ENCODE peak calls at places on chromosome 12, in six cellular contexts. K is endothelial cell of umbilical vein, O is K562, Z is A549, M is HepG2, V is GM12878. C is an unnamed sample.

GRCh38 chr12:90979936-90980335 is 24.8 kb downstream of the EPYC start:
- DNase-seq in Z (no peak), O (no peak), K (no peak), V (no peak), M (no peak), C (no peak)

GRCh38 chr12:12835378-12836145 is 22.4 kb downstream of the DDX47 start:
- DNase-seq in V (no peak), Z (peak), K (no peak), M (no peak), O (no peak), C (no peak)

GRCh38 chr12:16062611-16063010 is 151.5 kb downstream of the DERA start:
- DNase-seq in V (no peak), O (no peak), K (no peak), M (no peak), Z (no peak), C (peak)

GRCh38 chr12:124904306-124905098 is 9.9 kb downstream of the UBC start:
- DNase-seq in M (peak), K (peak), Z (peak), O (peak), V (no peak), C (peak)

GRCh38 chr12:130832561-130833209 is 6.4 kb downstream of the STX2 start:
- DNase-seq in Z (peak), V (no peak), K (no peak), O (peak), M (no peak), C (peak)

GRCh38 chr12:130633771-130634170 is 82.3 kb downstream of the RIMBP2 start:
- DNase-seq in K (no peak), V (no peak), Z (no peak), O (no peak), M (no peak), C (no peak)

GRCh38 chr12:87813476-87814234 is 215.5 kb downstream of the C12orf50 start:
- DNase-seq in Z (peak), M (no peak), O (no peak), K (no peak), V (no peak), C (no peak)

GRCh38 chr12:46219892-46220655 is 48.8 kb downstream of the SLC38A1 start:
- DNase-seq in O (peak), M (peak), K (peak), V (no peak), Z (peak), C (peak)

GRCh38 chr12:70365648-70366518 is at the start of gene KCNMB4:
- DNase-seq in Z (peak), O (peak), M (peak), V (peak), K (peak), C (peak)

GRCh38 chr12:53287741-53288216 is 7.6 kb upstream of the PFDN5 start:
- DNase-seq in V (peak), K (peak), M (peak), O (peak), Z (peak), C (peak)

GRCh38 chr12:9687228-9687627 is 17.7 kb downstream of the CLEC2D start:
- DNase-seq in M (no peak), V (no peak), Z (peak), O (peak), K (no peak), C (no peak)

GRCh38 chr12:51392556-51393237 is 1.5 kb upstream of the GALNT6 start:
- DNase-seq in Z (no peak), V (no peak), O (peak), M (no peak), K (peak), C (no peak)

GRCh38 chr12:101243616-101244015 is 33.6 kb upstream of the SLC5A8 start:
- DNase-seq in V (no peak), K (no peak), O (no peak), Z (no peak), M (no peak), C (no peak)

GRCh38 chr12:49548822-49549648 is 10.2 kb downstream of the KCNH3 start:
- DNase-seq in Z (no peak), O (peak), M (no peak), K (peak), V (no peak), C (no peak)

GRCh38 chr12:21527451-21528180 is 1.5 kb downstream of the SPX start:
- DNase-seq in V (peak), K (peak), Z (peak), O (no peak), M (no peak), C (peak)

GRCh38 chr12:51471465-51471864 is 46.8 kb downstream of the SLC4A8 start:
- DNase-seq in M (no peak), O (no peak), Z (no peak), K (peak), V (no peak), C (no peak)

GRCh38 chr12:126156806-126157574 is 1091.8 kb downstream of the AACS start:
- DNase-seq in V (no peak), M (no peak), O (no peak), K (no peak), Z (no peak), C (no peak)

GRCh38 chr12:15225136-15225535 is 3.9 kb upstream of the RERG start:
- DNase-seq in K (no peak), Z (no peak), V (no peak), M (no peak), O (no peak), C (no peak)

GRCh38 chr12:2376855-2377657 is 324.3 kb downstream of the CACNA1C start:
- DNase-seq in M (no peak), K (no peak), V (no peak), O (no peak), Z (no peak), C (no peak)

GRCh38 chr12:24600996-24601395 is 347.9 kb downstream of the BCAT1 start:
- DNase-seq in Z (no peak), O (no peak), K (peak), V (no peak), M (no peak), C (no peak)

GRCh38 chr12:43029971-43030370 is 440.4 kb upstream of the PRICKLE1 start:
- DNase-seq in M (no peak), O (no peak), K (peak), V (no peak), Z (no peak), C (no peak)

GRCh38 chr12:27870939-27871338 is 90.9 kb upstream of the MANSC4 start:
- DNase-seq in M (no peak), V (no peak), Z (no peak), O (no peak), K (no peak), C (no peak)

GRCh38 chr12:57142727-57143126 is 4.7 kb downstream of the LRP1-AS start:
- DNase-seq in M (no peak), K (no peak), V (no peak), Z (no peak), O (no peak), C (no peak)

GRCh38 chr12:39541471-39541870 is 78.1 kb downstream of the ABCD2 start:
- DNase-seq in Z (no peak), V (no peak), K (no peak), O (no peak), M (no peak), C (no peak)

GRCh38 chr12:116864371-116865160 is 16.7 kb downstream of the HRK start:
- DNase-seq in M (peak), O (no peak), Z (peak), K (no peak), V (no peak), C (no peak)

GRCh38 chr12:114355389-114356088 is 50.4 kb downstream of the TBX5 start:
- DNase-seq in V (no peak), Z (peak), K (no peak), O (no peak), M (peak), C (peak)

GRCh38 chr12:49568442-49568776 is 467 bp upstream of the MCRS1 start:
- DNase-seq in V (no peak), O (no peak), K (no peak), M (no peak), Z (no peak), C (no peak)

GRCh38 chr12:44846826-44847225 is 29.3 kb downstream of the NELL2 start:
- DNase-seq in K (no peak), Z (no peak), M (no peak), V (no peak), O (no peak), C (no peak)

GRCh38 chr12:89663577-89664357 is 44.9 kb downstream of the ATP2B1 start:
- DNase-seq in O (peak), V (peak), Z (no peak), M (no peak), K (peak), C (peak)

GRCh38 chr12:46124848-46125619 is 134.7 kb upstream of the SCAF11 start:
- DNase-seq in M (peak), K (peak), O (peak), V (no peak), Z (peak), C (peak)

GRCh38 chr12:64714551-64714968 is 44.6 kb downstream of the GNS start:
- DNase-seq in O (no peak), M (no peak), Z (no peak), K (no peak), V (peak), C (peak)

GRCh38 chr12:109736552-109737108 is 23.0 kb downstream of the FAM222A start:
- DNase-seq in V (no peak), K (peak), Z (peak), O (peak), M (peak), C (peak)

GRCh38 chr12:94111290-94111689 is 37.1 kb upstream of the PLXNC1 start:
- DNase-seq in O (no peak), V (no peak), M (no peak), K (no peak), Z (no peak), C (no peak)

GRCh38 chr12:32253154-32253795 is 146.1 kb upstream of the FGD4 start:
- DNase-seq in K (no peak), O (no peak), Z (no peak), V (no peak), M (no peak), C (no peak)

GRCh38 chr12:55068416-55069010 is 48.7 kb downstream of the NEUROD4 start:
- DNase-seq in Z (peak), M (peak), K (peak), V (no peak), O (peak), C (peak)

GRCh38 chr12:9404469-9405260 is 196.5 kb upstream of the PZP start:
- DNase-seq in Z (no peak), O (no peak), K (no peak), M (no peak), V (no peak), C (no peak)

GRCh38 chr12:47818701-47819543 is 781 bp downstream of the HDAC7 start:
- DNase-seq in M (peak), K (peak), Z (peak), V (no peak), O (peak), C (peak)

GRCh38 chr12:111443086-111443485 is 37.4 kb downstream of the SH2B3 start:
- DNase-seq in Z (no peak), O (no peak), M (no peak), V (no peak), K (no peak), C (no peak)

GRCh38 chr12:127362121-127362520 is 904.8 kb upstream of the TMEM132C start:
- DNase-seq in K (no peak), V (no peak), M (no peak), O (no peak), Z (no peak), C (no peak)

GRCh38 chr12:95940514-95940913 is 1.9 kb downstream of the CCDC38 start:
- DNase-seq in K (no peak), M (peak), Z (no peak), V (no peak), O (no peak), C (no peak)

GRCh38 chr12:95942106-95942531 is 295 bp downstream of the CCDC38 start:
- DNase-seq in O (no peak), Z (no peak), K (no peak), V (no peak), M (peak), C (peak)

GRCh38 chr12:95942532-95943230 is at the start of gene CCDC38:
- DNase-seq in Z (peak), V (peak), K (no peak), M (peak), O (peak), C (peak)

GRCh38 chr12:95943231-95943842 is at the start of gene AMDHD1:
- DNase-seq in M (peak), O (no peak), V (no peak), Z (peak), K (peak), C (peak)

GRCh38 chr12:95944108-95944704 is 1.1 kb downstream of the AMDHD1 start:
- DNase-seq in K (no peak), O (no peak), V (no peak), Z (no peak), M (no peak), C (peak)
- TF ChIP-seq MYC in K (no peak), O (no peak), V (no peak), Z (no peak), M (no peak), C (no peak)

GRCh38 chr12:82896979-82897378 is 210.3 kb downstream of the TMTC2 start:
- DNase-seq in Z (peak), V (no peak), O (no peak), M (no peak), K (peak), C (peak)
- TF ChIP-seq CTCF in Z (peak), V (no peak), O (no peak), M (no peak), K (no peak), C (no peak)

DNA sequence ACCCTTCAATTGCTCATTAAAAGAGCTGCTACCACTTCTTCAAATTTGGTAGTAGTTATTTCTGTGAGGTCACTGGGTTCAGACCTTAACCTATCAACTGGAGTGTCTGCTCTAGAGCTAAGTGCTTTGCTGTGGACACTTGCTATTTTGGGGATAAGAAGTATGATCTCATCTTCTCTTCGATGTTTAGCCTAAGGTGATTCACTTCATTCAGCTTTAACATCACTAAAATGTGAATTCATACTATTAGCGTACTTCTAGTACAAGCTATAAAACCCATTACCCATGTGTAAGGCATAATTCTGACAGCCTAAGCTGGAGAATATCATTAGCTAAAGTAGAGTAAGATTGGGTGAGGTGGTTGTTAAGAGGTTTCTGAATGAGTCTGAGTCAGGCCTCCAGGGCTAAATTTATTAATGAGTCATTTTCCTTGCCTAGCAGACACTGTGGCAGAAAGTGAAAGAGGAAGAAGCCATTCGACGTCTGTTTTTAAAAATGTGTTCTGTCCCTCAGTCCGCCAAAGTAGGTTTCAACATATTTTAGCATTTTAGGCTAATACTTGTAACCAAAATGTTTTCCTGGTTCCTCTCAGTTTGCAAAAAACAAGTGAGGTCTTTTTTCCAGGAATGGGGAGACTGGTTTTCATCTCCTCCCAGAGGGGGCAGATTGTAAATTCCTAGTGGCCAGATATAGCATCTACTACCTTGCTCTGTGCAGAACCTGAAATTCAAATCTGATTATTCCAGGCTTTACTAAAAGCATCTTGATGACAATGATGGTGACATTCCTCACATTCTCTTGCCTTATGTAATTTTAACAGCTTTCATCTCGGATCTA is 103.6 kb downstream of the SSPN start:
- DNase-seq in K (peak), O (peak), M (no peak), Z (peak), V (peak), C (peak)
- H3K4me3 ChIP-seq in K (peak), O (no peak), M (no peak), Z (peak), V (peak), C (peak)

GRCh38 chr12:62724947-62725447 is 210.0 kb downstream of the PPM1H start:
- DNase-seq in Z (peak), K (peak), M (peak), O (peak), V (no peak), C (peak)

GRCh38 chr12:62725781-62726180 is 209.2 kb downstream of the PPM1H start:
- DNase-seq in V (no peak), O (no peak), M (no peak), K (no peak), Z (no peak), C (no peak)

GRCh38 chr12:62722971-62723680 is 211.8 kb downstream of the PPM1H start:
- DNase-seq in Z (no peak), V (no peak), K (no peak), O (no peak), M (no peak), C (no peak)

GRCh38 chr12:62724285-62724684 is 210.7 kb downstream of the PPM1H start:
- DNase-seq in V (no peak), M (no peak), O (no peak), Z (no peak), K (no peak), C (no peak)

DNA sequence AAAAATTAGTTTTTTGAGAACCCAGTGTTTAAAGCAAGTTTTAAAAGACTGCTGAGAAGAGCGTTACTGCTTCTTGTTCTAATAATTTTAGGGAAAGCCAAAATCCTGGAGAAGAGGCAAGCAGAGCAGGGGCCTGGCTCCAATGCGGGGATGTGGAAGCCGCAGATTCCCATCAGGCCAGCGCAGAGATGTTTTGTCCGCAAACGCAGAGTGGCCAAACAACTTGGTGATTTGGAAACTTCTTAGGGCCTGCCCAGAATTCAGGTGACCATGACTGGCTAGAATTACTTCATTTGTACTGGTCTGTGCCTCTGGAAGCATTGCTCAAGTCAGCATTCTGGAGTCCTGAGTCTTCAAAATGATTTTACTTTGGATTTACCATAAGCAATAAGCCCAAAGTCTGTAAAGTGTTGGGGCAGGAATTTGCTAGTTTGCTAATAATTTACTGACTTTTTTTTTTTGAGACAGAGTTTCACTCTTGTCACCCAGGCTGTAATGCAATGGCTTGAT is 208.4 kb downstream of the PPM1H start:
- DNase-seq in M (no peak), V (no peak), Z (no peak), K (no peak), O (no peak), C (no peak)
- TF ChIP-seq MYC in M (no peak), V (no peak), Z (no peak), K (no peak), O (no peak), C (no peak)